ENCODE peak calls at places on chromosomes 6 and 20, in eight cellular contexts. W is glutamatergic neuron, M is kidney glomerular epithelial cell, V is HTR-8/SVneo, K is activated gamma-delta T cell, D is RWPE2, G is GM20000, T is psoas muscle. N is an unnamed sample.

GRCh38 chr6:64330694-64331309 is 695.2 kb downstream of the PHF3 start:
- DNase-seq in W (peak), M (peak), V (no peak), K (no peak), D (peak), G (peak), T (peak), N (no peak)

GRCh38 chr20:36299459-36299858 is 6.7 kb upstream of the DLGAP4 start:
- DNase-seq in W (no peak), M (no peak), V (no peak), K (no peak), D (no peak), G (no peak), T (no peak), N (no peak)

GRCh38 chr20:17525650-17526049 is 5.5 kb downstream of the BFSP1 start:
- DNase-seq in W (no peak), M (peak), V (peak), K (no peak), D (no peak), G (no peak), T (no peak), N (no peak)

GRCh38 chr6:116359835-116360234 is 10.9 kb upstream of the DSE start:
- DNase-seq in W (no peak), M (no peak), V (no peak), K (no peak), D (no peak), G (no peak), T (no peak), N (no peak)

GRCh38 chr6:116291701-116292396 is 12.1 kb upstream of the TSPYL1 start:
- DNase-seq in W (no peak), M (no peak), V (no peak), K (no peak), D (no peak), G (no peak), T (no peak), N (no peak)

GRCh38 chr6:169293196-169293595 is 39.5 kb upstream of the THBS2 start:
- DNase-seq in W (no peak), M (no peak), V (no peak), K (no peak), D (no peak), G (no peak), T (no peak), N (no peak)

GRCh38 chr20:61253264-61253639 is 1.2 kb downstream of the CDH4 start:
- DNase-seq in W (peak), M (no peak), V (peak), K (no peak), D (peak), G (peak), T (no peak), N (no peak)

GRCh38 chr20:19726126-19726525 is 31.9 kb upstream of the RIN2 start:
- DNase-seq in W (no peak), M (peak), V (no peak), K (no peak), D (no peak), G (no peak), T (no peak), N (no peak)

GRCh38 chr20:56527521-56527920 is 3.0 kb downstream of the FAM209A start:
- DNase-seq in W (no peak), M (no peak), V (no peak), K (no peak), D (no peak), G (no peak), T (no peak), N (no peak)